ENCODE peak calls at places on chromosomes 7 and 10, in six cellular contexts. L is suprapubic skin, E is T-helper 17 cell, A is right lobe of liver, T is colonic mucosa, C is upper lobe of left lung. V is an unnamed sample. For H3K9me3, the result is how much of the 10 kb centered on the place peaks cover.

GRCh38 chr7:14807498-14807897 is 95.1 kb downstream of the DGKB start:
- DNase-seq in L (no peak), E (no peak), A (no peak), T (no peak), C (no peak), V (no peak)

GRCh38 chr7:105250239-105250638 is 138.5 kb downstream of the SRPK2 start:
- DNase-seq in L (no peak), E (no peak), A (no peak), T (no peak), C (no peak), V (no peak)

GRCh38 chr10:17368708-17369272 is 85.6 kb downstream of the ST8SIA6 start:
- DNase-seq in L (no peak), E (no peak), A (no peak), T (no peak), C (no peak), V (no peak)

GRCh38 chr10:23994459-23995046 is 214.4 kb upstream of the KIAA1217 start:
- DNase-seq in L (peak), E (no peak), A (peak), T (peak), C (peak), V (no peak)

GRCh38 chr10:13113544-13113943 is 13.6 kb downstream of the OPTN start:
- DNase-seq in L (no peak), E (no peak), A (no peak), T (no peak), C (no peak), V (no peak)

GRCh38 chr7:153910604-153911003 is 141.6 kb upstream of the DPP6 start:
- DNase-seq in L (no peak), E (no peak), A (no peak), T (no peak), C (no peak), V (no peak)

GRCh38 chr7:92205987-92206386 is 27.0 kb upstream of the LRRD1 start:
- DNase-seq in L (no peak), E (no peak), A (no peak), T (no peak), C (no peak), V (no peak)

GRCh38 chr7:84191842-84192241 is 2.7 kb downstream of the SEMA3A start:
- DNase-seq in L (no peak), E (no peak), A (no peak), T (no peak), C (no peak), V (no peak)

GRCh38 chr7:147376152-147376551 is 1214.4 kb upstream of the C7orf33 start:
- DNase-seq in L (no peak), E (no peak), A (no peak), T (no peak), C (no peak), V (no peak)

GRCh38 chr10:69068549-69068948 is 19.4 kb upstream of the SRGN start:
- DNase-seq in L (no peak), E (no peak), A (no peak), T (no peak), C (no peak), V (no peak)

GRCh38 chr10:77710759-77711682 is 73.4 kb upstream of the KCNMA1 start:
- DNase-seq in L (no peak), E (peak), A (peak), T (peak), C (peak), V (peak)

GRCh38 chr7:121000091-121000983 is 11.8 kb downstream of the CPED1 start:
- DNase-seq in L (no peak), E (no peak), A (no peak), T (no peak), C (no peak), V (no peak)

GRCh38 chr10:79400567-79401004 is 44.8 kb downstream of the ZCCHC24 start:
- DNase-seq in L (no peak), E (peak), A (no peak), T (peak), C (peak), V (peak)

GRCh38 chr10:12547301-12547771 is 198.0 kb downstream of the CAMK1D start:
- DNase-seq in L (no peak), E (no peak), A (no peak), T (no peak), C (no peak), V (no peak)

GRCh38 chr7:78395298-78396120 is 596.9 kb downstream of the PHTF2 start:
- DNase-seq in L (no peak), E (no peak), A (no peak), T (no peak), C (no peak), V (no peak)

GRCh38 chr10:308101-308500 is 172.8 kb downstream of the ZMYND11 start:
- DNase-seq in L (no peak), E (no peak), A (peak), T (no peak), C (no peak), V (no peak)

GRCh38 chr10:45550903-45551302 is 121.7 kb downstream of the ZFAND4 start:
- DNase-seq in L (no peak), E (no peak), A (no peak), T (no peak), C (no peak), V (no peak)

GRCh38 chr10:35696392-35696791 is 54.3 kb upstream of the FZD8 start:
- DNase-seq in L (no peak), E (no peak), A (no peak), T (no peak), C (no peak), V (no peak)

GRCh38 chr7:47343056-47343455 is 238.9 kb downstream of the TNS3 start:
- DNase-seq in L (peak), E (no peak), A (peak), T (no peak), C (no peak), V (no peak)

GRCh38 chr7:152883858-152884257 is 124.3 kb downstream of the ACTR3B start:
- DNase-seq in L (no peak), E (no peak), A (peak), T (no peak), C (peak), V (no peak)

DNA sequence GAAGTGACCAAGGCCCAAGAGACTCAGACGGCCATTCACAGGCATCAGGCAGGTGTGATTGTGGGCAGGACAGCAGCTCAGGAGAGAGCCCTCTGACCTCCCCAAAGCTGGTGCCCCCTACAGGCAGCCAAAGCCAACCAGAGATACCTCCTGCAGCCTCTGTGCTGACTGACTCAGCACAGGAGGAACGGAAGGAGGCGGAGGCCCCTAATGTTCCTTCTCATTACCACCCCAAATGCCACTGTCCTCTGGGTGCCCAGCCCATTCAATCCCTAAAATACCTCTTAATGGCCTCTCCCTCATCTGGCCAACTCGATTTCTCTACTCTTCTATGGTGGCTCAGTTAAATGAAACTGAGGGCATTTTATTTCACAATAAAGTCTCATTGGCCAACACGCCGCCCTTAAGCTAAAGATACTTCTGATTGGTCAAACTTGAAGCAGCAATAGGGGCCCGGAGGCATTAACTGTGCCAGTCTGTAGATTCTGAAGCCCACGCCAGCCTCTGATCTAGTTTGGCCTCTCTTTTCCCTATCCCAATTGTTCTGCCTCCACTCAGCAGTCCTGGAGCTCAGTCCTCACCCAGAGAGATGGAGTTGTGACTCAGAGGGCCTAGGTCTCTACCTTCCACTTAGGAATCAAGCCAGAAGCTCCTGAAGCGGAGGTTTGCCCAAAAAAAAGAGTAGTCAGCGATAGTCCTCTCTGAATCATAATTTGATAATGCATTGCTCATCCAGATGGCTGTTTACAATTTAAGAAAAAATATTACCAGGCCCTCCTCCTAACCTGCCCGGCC is 1.2 kb downstream of the CYREN start:
- DNase-seq in L (no peak), E (peak), A (peak), T (peak), C (peak), V (peak)
- H3K9me3 ChIP-seq in L (under half), E (under half), A (under half), T (under half), C (under half), V (under half)

DNA sequence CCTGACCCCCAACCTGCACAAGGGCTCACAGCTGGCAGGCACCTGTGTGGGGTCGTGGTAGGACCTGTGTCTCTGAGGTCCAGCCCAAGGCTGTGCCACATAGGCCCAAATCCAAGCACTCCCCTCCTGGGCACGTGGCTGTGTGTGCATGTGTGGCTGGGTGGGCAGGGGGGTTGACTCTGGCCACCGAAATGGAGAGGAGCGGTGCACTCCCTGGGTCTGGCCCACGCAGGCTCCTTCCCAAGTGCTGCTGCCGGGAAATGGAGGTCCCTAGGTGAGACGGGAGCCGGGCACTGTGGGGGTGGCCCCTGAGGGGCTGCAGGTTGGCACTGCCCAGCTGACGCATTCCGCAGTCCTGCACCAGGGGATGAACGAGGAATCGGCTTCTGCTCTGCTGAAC is 528.1 kb downstream of the DNAJB6 start:
- DNase-seq in L (no peak), E (no peak), A (no peak), T (no peak), C (no peak), V (no peak)
- H3K9me3 ChIP-seq in L (under half), E (under half), A (under half), T (under half), C (under half), V (under half)

DNA sequence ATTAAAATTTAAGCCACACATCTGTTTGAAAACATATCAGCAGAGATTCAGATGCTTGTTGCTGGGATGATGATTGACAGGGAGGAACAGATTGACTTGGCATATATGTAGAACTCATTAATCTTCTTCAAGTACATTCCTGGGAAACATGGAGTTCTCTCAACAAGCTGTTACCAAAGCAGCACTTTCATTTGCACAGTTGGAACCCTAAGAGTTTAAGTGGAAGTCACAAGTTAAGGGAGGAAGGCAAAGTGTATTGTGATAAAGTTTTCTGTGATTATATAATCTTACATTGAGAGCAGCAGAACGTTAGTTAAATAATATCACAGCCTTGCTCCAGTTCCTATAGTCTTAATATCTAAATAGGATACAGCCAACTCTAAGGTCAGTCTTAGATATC is 485.4 kb upstream of the CELF2 start:
- DNase-seq in L (no peak), E (no peak), A (no peak), T (no peak), C (no peak), V (no peak)
- H3K9me3 ChIP-seq in L (under half), E (under half), A (under half), T (under half), C (under half), V (under half)

GRCh38 chr7:57415326-57415725 is 34.7 kb upstream of the ZNF716 start:
- DNase-seq in L (no peak), E (no peak), A (no peak), T (no peak), C (no peak), V (no peak)

GRCh38 chr7:57413529-57414398 is 36.2 kb upstream of the ZNF716 start:
- DNase-seq in L (no peak), E (no peak), A (no peak), T (no peak), C (no peak), V (no peak)

GRCh38 chr7:57414852-57415251 is 35.1 kb upstream of the ZNF716 start:
- DNase-seq in L (no peak), E (no peak), A (no peak), T (no peak), C (no peak), V (no peak)

GRCh38 chr7:57415730-57416129 is 34.2 kb upstream of the ZNF716 start:
- DNase-seq in L (no peak), E (no peak), A (no peak), T (no peak), C (no peak), V (no peak)

GRCh38 chr7:57414415-57414814 is 35.6 kb upstream of the ZNF716 start:
- DNase-seq in L (no peak), E (no peak), A (no peak), T (no peak), C (no peak), V (no peak)
- H3K9me3 ChIP-seq in L (under half), E (under half), A (under half), T (under half), C (under half), V (under half)

GRCh38 chr7:67588631-67589030 is 592.0 kb downstream of the TYW1 start:
- DNase-seq in L (no peak), E (no peak), A (no peak), T (no peak), C (no peak), V (no peak)

GRCh38 chr7:67593807-67594206 is 597.2 kb downstream of the TYW1 start:
- DNase-seq in L (no peak), E (no peak), A (no peak), T (no peak), C (no peak), V (no peak)

GRCh38 chr7:67590649-67591048 is 594.0 kb downstream of the TYW1 start:
- DNase-seq in L (no peak), E (no peak), A (no peak), T (no peak), C (no peak), V (no peak)

DNA sequence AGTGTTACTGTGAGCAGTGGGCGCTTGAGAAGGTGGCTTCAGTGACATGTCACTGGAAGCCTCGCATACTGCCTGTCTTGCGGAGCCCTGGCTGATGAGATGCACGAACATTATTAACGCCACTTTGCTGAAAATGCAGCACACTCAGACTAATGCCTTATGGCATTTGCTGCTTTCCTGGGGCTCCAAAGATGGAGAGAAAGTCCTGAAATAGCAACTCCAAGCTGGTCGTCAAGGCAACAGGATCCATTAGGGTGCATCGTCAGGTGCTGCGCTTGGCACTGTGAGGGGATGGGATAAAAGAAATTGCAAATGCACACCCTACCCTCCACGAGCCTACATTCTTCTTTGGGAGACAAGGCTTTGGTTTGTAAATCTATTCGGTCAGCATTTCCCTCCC is 592.5 kb downstream of the TYW1 start:
- DNase-seq in L (no peak), E (no peak), A (no peak), T (no peak), C (no peak), V (no peak)
- H3K9me3 ChIP-seq in L (under half), E (under half), A (under half), T (under half), C (under half), V (under half)

V was measured in mucosa of descending colon.